ENCODE peak calls at places on chromosome 5, in seven cellular contexts. One of them, this sample, is unnamed. For H3K4me1, the result is how much of the 10 kb centered on the place peaks cover.

GRCh38 chr5:172665049-172665541 is 24.0 kb downstream of the NEURL1B start:
- DNase-seq in suprapubic skin: no peak
- DNase-seq in sigmoid colon: peak
- DNase-seq in H1: no peak
- DNase-seq in SK-N-SH: peak
- DNase-seq in HepG2: no peak
- DNase-seq in stomach: no peak
- DNase-seq in this sample: no peak

GRCh38 chr5:59863777-59864176 is 29.7 kb downstream of the PDE4D start:
- DNase-seq in HepG2: no peak
- DNase-seq in stomach: no peak
- DNase-seq in sigmoid colon: no peak
- DNase-seq in H1: no peak
- DNase-seq in suprapubic skin: no peak
- DNase-seq in SK-N-SH: no peak
- DNase-seq in this sample: no peak

GRCh38 chr5:127030259-127031146 is at the start of gene MARCHF3:
- DNase-seq in HepG2: peak
- DNase-seq in H1: peak
- DNase-seq in SK-N-SH: peak
- DNase-seq in sigmoid colon: peak
- DNase-seq in suprapubic skin: peak
- DNase-seq in stomach: peak
- DNase-seq in this sample: peak

GRCh38 chr5:176535101-176535654 is 2.0 kb downstream of the RNF44 start:
- DNase-seq in H1: no peak
- DNase-seq in sigmoid colon: no peak
- DNase-seq in stomach: no peak
- DNase-seq in SK-N-SH: no peak
- DNase-seq in HepG2: no peak
- DNase-seq in suprapubic skin: no peak
- DNase-seq in this sample: no peak

GRCh38 chr5:141483842-141484241 is 988 bp upstream of the PCDHGC4 start:
- DNase-seq in H1: no peak
- DNase-seq in SK-N-SH: no peak
- DNase-seq in HepG2: no peak
- DNase-seq in sigmoid colon: no peak
- DNase-seq in stomach: no peak
- DNase-seq in suprapubic skin: no peak
- DNase-seq in this sample: no peak

GRCh38 chr5:151534345-151534744 is 56.8 kb downstream of the FAT2 start:
- DNase-seq in stomach: no peak
- DNase-seq in SK-N-SH: no peak
- DNase-seq in sigmoid colon: no peak
- DNase-seq in H1: no peak
- DNase-seq in suprapubic skin: no peak
- DNase-seq in HepG2: no peak
- DNase-seq in this sample: no peak

GRCh38 chr5:141915881-141916336 is 7.8 kb upstream of the DELE1 start:
- DNase-seq in suprapubic skin: no peak
- DNase-seq in HepG2: no peak
- DNase-seq in SK-N-SH: no peak
- DNase-seq in stomach: no peak
- DNase-seq in sigmoid colon: no peak
- DNase-seq in H1: no peak
- DNase-seq in this sample: no peak

GRCh38 chr5:57267796-57268195 is 93.9 kb downstream of the GPBP1 start:
- DNase-seq in H1: no peak
- DNase-seq in HepG2: no peak
- DNase-seq in suprapubic skin: no peak
- DNase-seq in SK-N-SH: no peak
- DNase-seq in stomach: no peak
- DNase-seq in sigmoid colon: no peak
- DNase-seq in this sample: no peak

GRCh38 chr5:180343846-180344327 is 9.2 kb downstream of the GFPT2 start:
- DNase-seq in stomach: no peak
- DNase-seq in sigmoid colon: peak
- DNase-seq in HepG2: no peak
- DNase-seq in H1: no peak
- DNase-seq in suprapubic skin: peak
- DNase-seq in SK-N-SH: peak
- DNase-seq in this sample: no peak

GRCh38 chr5:80754900-80755299 is 100.1 kb upstream of the DHFR start:
- DNase-seq in H1: no peak
- DNase-seq in HepG2: no peak
- DNase-seq in suprapubic skin: no peak
- DNase-seq in stomach: no peak
- DNase-seq in SK-N-SH: no peak
- DNase-seq in sigmoid colon: no peak
- DNase-seq in this sample: no peak

GRCh38 chr5:172907657-172908056 is 51.6 kb upstream of the RPL26L1 start:
- DNase-seq in stomach: no peak
- DNase-seq in sigmoid colon: no peak
- DNase-seq in suprapubic skin: no peak
- DNase-seq in HepG2: no peak
- DNase-seq in SK-N-SH: no peak
- DNase-seq in H1: no peak
- DNase-seq in this sample: no peak

GRCh38 chr5:96972599-96973334 is 36.9 kb downstream of the LNPEP start:
- DNase-seq in HepG2: no peak
- DNase-seq in stomach: no peak
- DNase-seq in H1: no peak
- DNase-seq in suprapubic skin: no peak
- DNase-seq in SK-N-SH: no peak
- DNase-seq in sigmoid colon: no peak
- DNase-seq in this sample: no peak

GRCh38 chr5:96384353-96384752 is 48.7 kb downstream of the PCSK1 start:
- DNase-seq in sigmoid colon: no peak
- DNase-seq in SK-N-SH: no peak
- DNase-seq in stomach: no peak
- DNase-seq in suprapubic skin: no peak
- DNase-seq in H1: no peak
- DNase-seq in HepG2: peak
- DNase-seq in this sample: no peak

GRCh38 chr5:61333351-61334223 is 1.5 kb downstream of the ZSWIM6 start:
- DNase-seq in SK-N-SH: peak
- DNase-seq in suprapubic skin: peak
- DNase-seq in H1: no peak
- DNase-seq in HepG2: no peak
- DNase-seq in sigmoid colon: peak
- DNase-seq in stomach: peak
- DNase-seq in this sample: no peak

GRCh38 chr5:14105717-14106435 is 37.3 kb upstream of the TRIO start:
- DNase-seq in H1: no peak
- DNase-seq in HepG2: peak
- DNase-seq in stomach: no peak
- DNase-seq in suprapubic skin: no peak
- DNase-seq in SK-N-SH: no peak
- DNase-seq in sigmoid colon: no peak
- DNase-seq in this sample: no peak

GRCh38 chr5:32498484-32498883 is 53.9 kb upstream of the ZFR start:
- DNase-seq in H1: no peak
- DNase-seq in suprapubic skin: no peak
- DNase-seq in HepG2: no peak
- DNase-seq in sigmoid colon: no peak
- DNase-seq in stomach: no peak
- DNase-seq in SK-N-SH: no peak
- DNase-seq in this sample: no peak

GRCh38 chr5:111072949-111073682 is 1.6 kb downstream of the TSLP start:
- DNase-seq in HepG2: no peak
- DNase-seq in stomach: peak
- DNase-seq in suprapubic skin: peak
- DNase-seq in SK-N-SH: peak
- DNase-seq in sigmoid colon: peak
- DNase-seq in H1: no peak
- DNase-seq in this sample: peak

GRCh38 chr5:94968507-94969095 is 316.3 kb downstream of the MCTP1 start:
- DNase-seq in HepG2: peak
- DNase-seq in SK-N-SH: peak
- DNase-seq in stomach: no peak
- DNase-seq in sigmoid colon: no peak
- DNase-seq in suprapubic skin: no peak
- DNase-seq in H1: no peak
- DNase-seq in this sample: no peak

GRCh38 chr5:98529321-98529720 is 244.1 kb upstream of the RGMB start:
- DNase-seq in H1: no peak
- DNase-seq in stomach: no peak
- DNase-seq in SK-N-SH: no peak
- DNase-seq in HepG2: no peak
- DNase-seq in sigmoid colon: no peak
- DNase-seq in suprapubic skin: no peak
- DNase-seq in this sample: no peak

GRCh38 chr5:107487056-107487461 is 183.7 kb downstream of the EFNA5 start:
- DNase-seq in stomach: no peak
- DNase-seq in HepG2: no peak
- DNase-seq in suprapubic skin: no peak
- DNase-seq in SK-N-SH: no peak
- DNase-seq in sigmoid colon: no peak
- DNase-seq in H1: no peak
- DNase-seq in this sample: no peak

GRCh38 chr5:125725686-125726085 is 697.5 kb upstream of the GRAMD2B start:
- DNase-seq in stomach: no peak
- DNase-seq in H1: no peak
- DNase-seq in HepG2: no peak
- DNase-seq in SK-N-SH: no peak
- DNase-seq in sigmoid colon: no peak
- DNase-seq in suprapubic skin: no peak
- DNase-seq in this sample: no peak

GRCh38 chr5:10021248-10021647 is 228.4 kb downstream of the ATPSCKMT start:
- DNase-seq in HepG2: no peak
- DNase-seq in sigmoid colon: no peak
- DNase-seq in suprapubic skin: no peak
- DNase-seq in H1: no peak
- DNase-seq in stomach: no peak
- DNase-seq in SK-N-SH: no peak
- DNase-seq in this sample: no peak

GRCh38 chr5:67003906-67004729 is 192.5 kb downstream of the CD180 start:
- DNase-seq in SK-N-SH: peak
- DNase-seq in H1: peak
- DNase-seq in stomach: peak
- DNase-seq in HepG2: peak
- DNase-seq in sigmoid colon: peak
- DNase-seq in suprapubic skin: peak
- DNase-seq in this sample: peak
- TF ChIP-seq EP300 in SK-N-SH: no peak
- TF ChIP-seq EP300 in H1: no peak
- TF ChIP-seq EP300 in stomach: no peak
- TF ChIP-seq EP300 in HepG2: peak
- TF ChIP-seq EP300 in sigmoid colon: no peak
- TF ChIP-seq EP300 in suprapubic skin: no peak
- TF ChIP-seq EP300 in this sample: no peak

GRCh38 chr5:148816822-148817221 is 9.6 kb upstream of the ADRB2 start:
- DNase-seq in suprapubic skin: no peak
- DNase-seq in SK-N-SH: no peak
- DNase-seq in H1: no peak
- DNase-seq in sigmoid colon: no peak
- DNase-seq in stomach: no peak
- DNase-seq in HepG2: no peak
- DNase-seq in this sample: no peak
- H3K4me1 ChIP-seq in suprapubic skin: under half
- H3K4me1 ChIP-seq in SK-N-SH: under half
- H3K4me1 ChIP-seq in H1: under half
- H3K4me1 ChIP-seq in sigmoid colon: under half
- H3K4me1 ChIP-seq in stomach: under half
- H3K4me1 ChIP-seq in HepG2: under half
- H3K4me1 ChIP-seq in this sample: under half

GRCh38 chr5:58670620-58671019 is 87.7 kb downstream of the RAB3C start:
- DNase-seq in suprapubic skin: no peak
- DNase-seq in SK-N-SH: no peak
- DNase-seq in stomach: no peak
- DNase-seq in sigmoid colon: no peak
- DNase-seq in HepG2: no peak
- DNase-seq in H1: no peak
- DNase-seq in this sample: no peak
- TF ChIP-seq POLR2AphosphoS5 in suprapubic skin: no peak
- TF ChIP-seq POLR2AphosphoS5 in SK-N-SH: no peak
- TF ChIP-seq POLR2AphosphoS5 in stomach: no peak
- TF ChIP-seq POLR2AphosphoS5 in sigmoid colon: no peak
- TF ChIP-seq POLR2AphosphoS5 in HepG2: no peak
- TF ChIP-seq POLR2AphosphoS5 in H1: no peak
- TF ChIP-seq POLR2AphosphoS5 in this sample: no peak

GRCh38 chr5:52799358-52799982 is 11.8 kb downstream of the ITGA1 start:
- DNase-seq in HepG2: peak
- DNase-seq in suprapubic skin: peak
- DNase-seq in H1: peak
- DNase-seq in SK-N-SH: peak
- DNase-seq in stomach: peak
- DNase-seq in sigmoid colon: peak
- DNase-seq in this sample: no peak
- TF ChIP-seq EP300 in HepG2: no peak
- TF ChIP-seq EP300 in suprapubic skin: no peak
- TF ChIP-seq EP300 in H1: no peak
- TF ChIP-seq EP300 in SK-N-SH: no peak
- TF ChIP-seq EP300 in stomach: no peak
- TF ChIP-seq EP300 in sigmoid colon: no peak
- TF ChIP-seq EP300 in this sample: no peak

GRCh38 chr5:149773245-149774095 is 43.4 kb downstream of the PPARGC1B start:
- DNase-seq in H1: no peak
- DNase-seq in HepG2: no peak
- DNase-seq in sigmoid colon: no peak
- DNase-seq in stomach: no peak
- DNase-seq in SK-N-SH: no peak
- DNase-seq in suprapubic skin: no peak
- DNase-seq in this sample: no peak
- H3K4me1 ChIP-seq in H1: under half
- H3K4me1 ChIP-seq in HepG2: under half
- H3K4me1 ChIP-seq in sigmoid colon: half or more
- H3K4me1 ChIP-seq in stomach: under half
- H3K4me1 ChIP-seq in SK-N-SH: under half
- H3K4me1 ChIP-seq in suprapubic skin: under half
- H3K4me1 ChIP-seq in this sample: half or more

DNA sequence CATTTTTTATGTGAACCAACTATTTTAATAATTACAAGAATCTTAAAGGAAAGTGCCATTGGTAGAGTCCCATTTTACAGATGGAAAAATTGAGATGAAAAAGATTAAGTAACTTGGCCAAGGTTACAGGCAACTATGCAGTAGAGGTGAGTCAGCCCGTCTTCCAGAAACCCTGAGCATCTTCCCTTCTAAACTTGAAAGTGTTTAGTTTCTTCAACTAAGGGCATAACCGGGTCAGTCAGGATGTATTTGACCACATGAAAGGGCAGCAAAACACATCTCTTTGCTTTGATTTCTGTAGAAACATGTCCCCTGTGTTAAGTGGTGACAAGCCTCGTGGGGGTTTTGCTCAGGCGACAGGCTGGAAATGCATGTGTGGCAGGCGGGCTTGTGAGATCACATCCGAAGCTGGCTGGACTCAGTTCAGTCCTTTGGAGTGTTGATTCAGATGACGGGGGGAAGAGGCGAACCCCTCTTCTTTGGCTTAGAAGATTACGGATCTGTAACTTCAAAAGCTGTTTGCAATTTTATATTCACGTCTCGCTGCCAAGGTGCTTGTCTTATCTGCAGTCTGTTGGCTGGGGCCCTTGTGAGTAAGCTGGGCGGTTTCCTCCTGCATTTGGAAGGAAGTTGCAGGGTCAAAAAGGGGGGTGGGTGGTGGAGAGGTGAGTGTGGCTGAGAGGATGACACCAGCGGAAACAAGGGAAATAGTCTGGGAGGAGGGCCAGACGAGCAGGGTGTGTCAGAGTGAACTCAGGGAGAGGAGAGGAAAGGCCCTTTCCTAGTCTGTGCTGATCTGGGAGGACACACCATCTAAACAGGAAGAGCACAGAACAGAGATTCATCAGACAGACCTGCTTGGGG is 78.9 kb upstream of the RPS23 start:
- DNase-seq in HepG2: peak
- DNase-seq in stomach: peak
- DNase-seq in SK-N-SH: no peak
- DNase-seq in sigmoid colon: peak
- DNase-seq in suprapubic skin: peak
- DNase-seq in H1: no peak
- DNase-seq in this sample: peak
- TF ChIP-seq POLR2AphosphoS5 in HepG2: no peak
- TF ChIP-seq POLR2AphosphoS5 in stomach: no peak
- TF ChIP-seq POLR2AphosphoS5 in SK-N-SH: peak
- TF ChIP-seq POLR2AphosphoS5 in sigmoid colon: peak
- TF ChIP-seq POLR2AphosphoS5 in suprapubic skin: no peak
- TF ChIP-seq POLR2AphosphoS5 in H1: no peak
- TF ChIP-seq POLR2AphosphoS5 in this sample: peak

This sample was measured in esophagus muscularis mucosa.